ENCODE peak calls at places on chromosomes 13 and 19, in ten cellular contexts. P, V, Q, K, D, H, G, C, F and L are unnamed samples.

GRCh38 chr19:49614096-49614857 is 23.3 kb downstream of the PRR12 start:
- DNase-seq in P (peak; percentile 27), V (peak; percentile 92), Q (no peak), K (no peak), D (no peak), H (no peak), G (peak; percentile 45), C (no peak), F (no peak), L (peak; percentile 91)

GRCh38 chr19:19260417-19260816 is 12.7 kb downstream of the TM6SF2 start:
- DNase-seq in P (no peak), V (no peak), Q (no peak), K (no peak), D (no peak), H (no peak), G (no peak), C (no peak), F (no peak), L (no peak)

GRCh38 chr13:29428310-29428991 is 167.0 kb downstream of the SLC7A1 start:
- DNase-seq in P (no peak), V (peak; percentile 31), Q (no peak), K (no peak), D (no peak), H (no peak), G (no peak), C (no peak), F (no peak), L (no peak)

GRCh38 chr13:24763596-24764275 is at the start of gene RNF17:
- DNase-seq in P (no peak), V (no peak), Q (no peak), K (no peak), D (no peak), H (no peak), G (no peak), C (no peak), F (no peak), L (no peak)

GRCh38 chr13:77388944-77389616 is 62.2 kb upstream of the MYCBP2 start:
- DNase-seq in P (no peak), V (no peak), Q (no peak), K (no peak), D (no peak), H (no peak), G (no peak), C (no peak), F (no peak), L (no peak)

GRCh38 chr19:31648347-31648746 is 299.1 kb upstream of the TSHZ3 start:
- DNase-seq in P (no peak), V (no peak), Q (no peak), K (no peak), D (no peak), H (no peak), G (no peak), C (no peak), F (no peak), L (peak; percentile 6)

GRCh38 chr13:106337096-106337495 is 198.4 kb downstream of the EFNB2 start:
- DNase-seq in P (peak; percentile 4), V (no peak), Q (no peak), K (no peak), D (no peak), H (no peak), G (no peak), C (no peak), F (no peak), L (peak; percentile 75)

GRCh38 chr19:17779281-17779930 is 15.5 kb upstream of the B3GNT3 start:
- DNase-seq in P (no peak), V (peak; percentile 77), Q (no peak), K (no peak), D (no peak), H (no peak), G (no peak), C (no peak), F (no peak), L (peak; percentile 15)

GRCh38 chr19:35717665-35718344 is at the start of gene KMT2B:
- DNase-seq in P (no peak), V (peak; percentile 96), Q (no peak), K (peak; percentile 38), D (no peak), H (no peak), G (no peak), C (no peak), F (no peak), L (no peak)

GRCh38 chr13:78636493-78636892 is 22.5 kb downstream of the OBI1 start:
- DNase-seq in P (no peak), V (no peak), Q (no peak), K (no peak), D (no peak), H (no peak), G (no peak), C (no peak), F (no peak), L (no peak)

GRCh38 chr19:31328238-31328637 is 21.0 kb downstream of the TSHZ3 start:
- DNase-seq in P (no peak), V (no peak), Q (no peak), K (no peak), D (no peak), H (no peak), G (no peak), C (no peak), F (no peak), L (no peak)

GRCh38 chr19:51837145-51837544 is 42.2 kb downstream of the FPR3 start:
- DNase-seq in P (no peak), V (no peak), Q (no peak), K (no peak), D (no peak), H (no peak), G (no peak), C (no peak), F (no peak), L (no peak)

GRCh38 chr13:87999141-87999765 is 328.1 kb downstream of the SLITRK5 start:
- DNase-seq in P (peak; percentile 11), V (peak; percentile 49), Q (no peak), K (no peak), D (no peak), H (no peak), G (no peak), C (peak; percentile 0), F (no peak), L (peak; percentile 30)

GRCh38 chr19:2983351-2984195 is 6.2 kb downstream of the TLE6 start:
- DNase-seq in P (no peak), V (peak; percentile 31), Q (no peak), K (no peak), D (no peak), H (no peak), G (no peak), C (peak; percentile 59), F (no peak), L (peak; percentile 7)